ENCODE peak calls at places on chromosomes 2 and 18, in seven cellular contexts. O, E, M, K, N, G and U are unnamed samples.

GRCh38 chr2:120499784-120500495 is 154.0 kb downstream of the INHBB start:
- DNase-seq in O (no peak), E (no peak), M (no peak), K (no peak), N (no peak), G (no peak), U (no peak)

GRCh38 chr18:21194871-21195771 is 46.9 kb upstream of the GREB1L start:
- DNase-seq in O (peak; percentile 68), E (no peak), M (peak; percentile 7), K (no peak), N (peak; percentile 58), G (peak; percentile 31), U (no peak)

GRCh38 chr18:30093376-30093775 is 949.2 kb downstream of the DSC3 start:
- DNase-seq in O (peak; percentile 14), E (no peak), M (no peak), K (no peak), N (no peak), G (no peak), U (no peak)

GRCh38 chr18:46250084-46250811 is 146.1 kb downstream of the HAUS1 start:
- DNase-seq in O (peak; percentile 94), E (no peak), M (peak; percentile 72), K (no peak), N (peak; percentile 95), G (peak; percentile 42), U (peak; percentile 43)

GRCh38 chr2:117470311-117471095 is 344.0 kb upstream of the DDX18 start:
- DNase-seq in O (no peak), E (no peak), M (no peak), K (peak; percentile 71), N (no peak), G (peak; percentile 64), U (no peak)

GRCh38 chr2:225295102-225295501 is 104.4 kb upstream of the NYAP2 start:
- DNase-seq in O (no peak), E (no peak), M (no peak), K (no peak), N (no peak), G (no peak), U (no peak)

GRCh38 chr18:75075429-75075841 is 133.5 kb downstream of the PTGR3 start:
- DNase-seq in O (no peak), E (no peak), M (no peak), K (no peak), N (no peak), G (no peak), U (no peak)

GRCh38 chr2:176652300-176653182 is 383.3 kb downstream of the MTX2 start:
- DNase-seq in O (peak; percentile 63), E (no peak), M (peak; percentile 40), K (no peak), N (peak; percentile 51), G (peak; percentile 51), U (no peak)

GRCh38 chr18:42275949-42276730 is 321.1 kb downstream of the PIK3C3 start:
- DNase-seq in O (no peak), E (no peak), M (no peak), K (no peak), N (no peak), G (no peak), U (no peak)

GRCh38 chr2:58289029-58289428 is 47.9 kb upstream of the FANCL start:
- DNase-seq in O (no peak), E (no peak), M (no peak), K (no peak), N (peak; percentile 79), G (no peak), U (no peak)

GRCh38 chr2:38080346-38080745 is 4.4 kb upstream of the CYP1B1 start:
- DNase-seq in O (no peak), E (no peak), M (no peak), K (no peak), N (no peak), G (no peak), U (no peak)

GRCh38 chr2:46471-47345 is at the start of gene FAM110C:
- DNase-seq in O (peak; percentile 19), E (no peak), M (peak; percentile 29), K (peak; percentile 71), N (peak; percentile 82), G (peak; percentile 87), U (peak; percentile 77)

GRCh38 chr2:225036431-225036830 is 5.8 kb downstream of the DOCK10 start:
- DNase-seq in O (no peak), E (no peak), M (no peak), K (no peak), N (no peak), G (no peak), U (no peak)

GRCh38 chr2:224807153-224807964 is 91.2 kb upstream of the CCDC195 start:
- DNase-seq in O (no peak), E (no peak), M (no peak), K (no peak), N (peak; percentile 73), G (no peak), U (no peak)

GRCh38 chr2:169670937-169671336 is 23.3 kb downstream of the CFAP210 start:
- DNase-seq in O (no peak), E (no peak), M (no peak), K (no peak), N (no peak), G (no peak), U (no peak)

GRCh38 chr2:181461056-181461630 is 4.0 kb downstream of the ITGA4 start:
- DNase-seq in O (no peak), E (no peak), M (no peak), K (no peak), N (no peak), G (no peak), U (no peak)

GRCh38 chr18:49656098-49656591 is 94.3 kb downstream of the LIPG start:
- DNase-seq in O (no peak), E (no peak), M (no peak), K (no peak), N (peak; percentile 99), G (no peak), U (no peak)

GRCh38 chr2:164044637-164045036 is 308.8 kb upstream of the FIGN start:
- DNase-seq in O (peak; percentile 12), E (no peak), M (no peak), K (no peak), N (no peak), G (no peak), U (peak; percentile 84)

GRCh38 chr2:232838406-232838874 is 31.6 kb upstream of the SNORC start:
- DNase-seq in O (no peak), E (peak; percentile 11), M (no peak), K (no peak), N (peak; percentile 30), G (no peak), U (no peak)

GRCh38 chr2:215791481-215791937 is 221.8 kb downstream of the MREG start:
- DNase-seq in O (no peak), E (no peak), M (no peak), K (no peak), N (no peak), G (no peak), U (no peak)

GRCh38 chr2:20050104-20050711 is 1.2 kb downstream of the LAPTM4A start:
- DNase-seq in O (peak; percentile 64), E (no peak), M (peak; percentile 66), K (no peak), N (peak; percentile 84), G (no peak), U (no peak)

GRCh38 chr2:35035883-35036282 is 1319.7 kb upstream of the CRIM1 start:
- DNase-seq in O (no peak), E (no peak), M (no peak), K (no peak), N (no peak), G (no peak), U (no peak)

GRCh38 chr2:121451373-121451772 is 79.3 kb upstream of the RNU4ATAC start:
- DNase-seq in O (no peak), E (no peak), M (no peak), K (no peak), N (no peak), G (no peak), U (no peak)

GRCh38 chr2:240648155-240648649 is 22.9 kb downstream of the GPR35 start:
- DNase-seq in O (no peak), E (no peak), M (no peak), K (no peak), N (no peak), G (no peak), U (no peak)

GRCh38 chr2:146370821-146371220 is 1474.0 kb upstream of the ACVR2A start:
- DNase-seq in O (peak; percentile 18), E (no peak), M (no peak), K (no peak), N (no peak), G (no peak), U (no peak)

GRCh38 chr2:235940330-235940729 is 227.9 kb downstream of the GBX2 start:
- DNase-seq in O (peak; percentile 98), E (no peak), M (no peak), K (no peak), N (no peak), G (no peak), U (no peak)

GRCh38 chr2:120436460-120436739 is 90.5 kb downstream of the INHBB start:
- DNase-seq in O (no peak), E (no peak), M (no peak), K (no peak), N (no peak), G (no peak), U (no peak)

GRCh38 chr2:100114011-100114433 is 28.4 kb downstream of the AFF3 start:
- DNase-seq in O (no peak), E (no peak), M (no peak), K (no peak), N (no peak), G (no peak), U (no peak)

GRCh38 chr2:197804758-197805597 is 585 bp downstream of the PLCL1 start:
- DNase-seq in O (peak; percentile 50), E (peak; percentile 17), M (no peak), K (peak; percentile 44), N (no peak), G (peak; percentile 38), U (peak; percentile 20)

GRCh38 chr2:74843371-74844298 is 9.7 kb downstream of the HK2 start:
- DNase-seq in O (peak; percentile 87), E (no peak), M (no peak), K (no peak), N (peak; percentile 81), G (no peak), U (no peak)

GRCh38 chr2:9680082-9680481 is 49.3 kb upstream of the YWHAQ start:
- DNase-seq in O (no peak), E (no peak), M (no peak), K (no peak), N (no peak), G (no peak), U (no peak)

GRCh38 chr18:24488824-24489493 is 28.5 kb downstream of the HRH4 start:
- DNase-seq in O (peak; percentile 61), E (no peak), M (peak; percentile 25), K (no peak), N (peak; percentile 16), G (peak; percentile 41), U (no peak)

GRCh38 chr2:45759310-45759851 is 107.9 kb downstream of the PRKCE start:
- DNase-seq in O (peak; percentile 26), E (no peak), M (no peak), K (no peak), N (no peak), G (no peak), U (no peak)

GRCh38 chr2:69594341-69594740 is 49.2 kb downstream of the AAK1 start:
- DNase-seq in O (peak; percentile 52), E (no peak), M (no peak), K (no peak), N (peak; percentile 13), G (no peak), U (no peak)

GRCh38 chr2:9968940-9969497 is 17.5 kb downstream of the GRHL1 start:
- DNase-seq in O (no peak), E (no peak), M (no peak), K (no peak), N (no peak), G (no peak), U (no peak)

GRCh38 chr18:36770315-36770946 is 58.4 kb downstream of the TPGS2 start:
- DNase-seq in O (no peak), E (no peak), M (no peak), K (no peak), N (no peak), G (no peak), U (no peak)

GRCh38 chr2:172429351-172429968 is 2.1 kb downstream of the ITGA6 start:
- DNase-seq in O (no peak), E (no peak), M (no peak), K (no peak), N (peak; percentile 58), G (no peak), U (peak; percentile 49)

GRCh38 chr2:205706769-205707375 is 24.6 kb downstream of the NRP2 start:
- DNase-seq in O (peak; percentile 90), E (no peak), M (no peak), K (no peak), N (peak; percentile 56), G (no peak), U (no peak)